ENCODE peak calls at places on chromosome 21, in five cellular contexts. P is CD4-positive, alpha-beta memory T cell; F is breast epithelium; I is heart left ventricle; G is astrocyte. W is an unnamed sample.
A peak's percentile ranks its signal among the peaks of the same experiment; 100 is the strongest.

GRCh38 chr21:21232320-21232719 is 234.1 kb downstream of the NCAM2 start:
- DNase-seq in P (no peak), F (no peak), I (no peak), G (no peak), W (no peak)

GRCh38 chr21:26587621-26588260 is 14.7 kb upstream of the CYYR1 start:
- DNase-seq in P (no peak), F (no peak), I (no peak), G (peak; percentile 57), W (no peak)

GRCh38 chr21:18608226-18608625 is 204.6 kb upstream of the TMPRSS15 start:
- DNase-seq in P (no peak), F (no peak), I (no peak), G (no peak), W (no peak)

GRCh38 chr21:31938330-31939301 is 65.8 kb downstream of the HUNK start:
- DNase-seq in P (no peak), F (no peak), I (no peak), G (no peak), W (no peak)

GRCh38 chr21:29155118-29155932 is 24.9 kb downstream of the MAP3K7CL start:
- DNase-seq in P (no peak), F (peak; percentile 52), I (peak; percentile 82), G (peak; percentile 94), W (peak; percentile 23)

GRCh38 chr21:32334980-32335471 is 36.4 kb downstream of the MRAP start:
- DNase-seq in P (no peak), F (no peak), I (no peak), G (peak; percentile 44), W (no peak)

GRCh38 chr21:44593598-44594405 is 1.5 kb upstream of the KRTAP10-6 start:
- DNase-seq in P (no peak), F (no peak), I (no peak), G (no peak), W (no peak)

GRCh38 chr21:17903029-17903806 is 84.1 kb upstream of the C21orf91 start:
- DNase-seq in P (peak; percentile 54), F (no peak), I (no peak), G (peak; percentile 12), W (no peak)

GRCh38 chr21:17660449-17660848 is 47.7 kb upstream of the BTG3 start:
- DNase-seq in P (no peak), F (no peak), I (no peak), G (peak; percentile 18), W (no peak)

GRCh38 chr21:30033441-30033840 is 93.6 kb upstream of the GRIK1 start:
- DNase-seq in P (no peak), F (no peak), I (no peak), G (no peak), W (no peak)

GRCh38 chr21:17343055-17343454 is 169.8 kb upstream of the CXADR start:
- DNase-seq in P (no peak), F (no peak), I (no peak), G (peak; percentile 2), W (no peak)

GRCh38 chr21:31397939-31398338 is 53.9 kb upstream of the TIAM1 start:
- DNase-seq in P (peak; percentile 52), F (no peak), I (no peak), G (no peak), W (no peak)

GRCh38 chr21:31873275-31873695 is 465 bp downstream of the HUNK start:
- DNase-seq in P (no peak), F (no peak), I (peak; percentile 67), G (no peak), W (no peak)

GRCh38 chr21:18443085-18443484 is 39.5 kb upstream of the TMPRSS15 start:
- DNase-seq in P (no peak), F (no peak), I (no peak), G (no peak), W (no peak)

GRCh38 chr21:24118738-24119470 is 1488.4 kb downstream of the MRPL39 start:
- DNase-seq in P (no peak), F (no peak), I (no peak), G (peak; percentile 52), W (no peak)

GRCh38 chr21:19120591-19120990 is 717.0 kb upstream of the TMPRSS15 start:
- DNase-seq in P (no peak), F (no peak), I (no peak), G (no peak), W (no peak)

GRCh38 chr21:40923361-40923760 is 76.4 kb upstream of the DSCAM start:
- DNase-seq in P (no peak), F (no peak), I (no peak), G (no peak), W (no peak)

GRCh38 chr21:44510508-44511218 is 29.3 kb downstream of the KRTAP10-1 start:
- DNase-seq in P (peak; percentile 83), F (peak; percentile 66), I (peak; percentile 80), G (no peak), W (no peak)

GRCh38 chr21:43303240-43304178 is 123.4 kb downstream of the SIK1 start:
- DNase-seq in P (no peak), F (no peak), I (peak; percentile 50), G (no peak), W (no peak)

GRCh38 chr21:26116456-26117011 is 54.0 kb downstream of the APP start:
- DNase-seq in P (no peak), F (no peak), I (no peak), G (peak; percentile 49), W (no peak)

GRCh38 chr21:31566061-31566460 is 93.4 kb upstream of the SOD1 start:
- DNase-seq in P (no peak), F (no peak), I (no peak), G (no peak), W (no peak)

GRCh38 chr21:40616377-40616704 is 230.6 kb downstream of the DSCAM start:
- DNase-seq in P (no peak), F (no peak), I (no peak), G (no peak), W (no peak)

GRCh38 chr21:26920055-26920454 is 46.8 kb downstream of the ADAMTS5 start:
- DNase-seq in P (no peak), F (no peak), I (no peak), G (no peak), W (no peak)

GRCh38 chr21:38976900-38977299 is 171.2 kb downstream of the ETS2 start:
- DNase-seq in P (no peak), F (no peak), I (no peak), G (no peak), W (no peak)

GRCh38 chr21:32101206-32101763 is 177.6 kb downstream of the MIS18A start:
- DNase-seq in P (no peak), F (no peak), I (no peak), G (no peak), W (no peak)

GRCh38 chr21:18499761-18500376 is 96.3 kb upstream of the TMPRSS15 start:
- DNase-seq in P (peak; percentile 5), F (no peak), I (no peak), G (peak; percentile 16), W (peak; percentile 28)

GRCh38 chr21:32566990-32567389 is 18.3 kb downstream of the TCP10L start:
- DNase-seq in P (no peak), F (no peak), I (no peak), G (no peak), W (no peak)

GRCh38 chr21:33948951-33949444 is 33.4 kb upstream of the ATP5PO start:
- DNase-seq in P (no peak), F (no peak), I (no peak), G (no peak), W (no peak)
- H3K4me1 ChIP-seq in P (peaks cover 87% of the 10 kb centered on the region), F (peaks cover 2% of the 10 kb centered on the region), I (peaks cover 17% of the 10 kb centered on the region), G (peaks cover 17% of the 10 kb centered on the region), W (no peaks in the 10 kb centered on the region)

GRCh38 chr21:45877821-45878469 is 103.6 kb upstream of the COL6A1 start:
- DNase-seq in P (no peak), F (no peak), I (no peak), G (no peak), W (no peak)

GRCh38 chr21:45876381-45877159 is 105.0 kb upstream of the COL6A1 start:
- DNase-seq in P (no peak), F (no peak), I (no peak), G (peak; percentile 4), W (no peak)

GRCh38 chr21:45875881-45876280 is 105.7 kb upstream of the COL6A1 start:
- DNase-seq in P (no peak), F (no peak), I (no peak), G (no peak), W (no peak)

GRCh38 chr21:45875416-45875760 is 106.2 kb upstream of the COL6A1 start:
- DNase-seq in P (no peak), F (no peak), I (no peak), G (no peak), W (no peak)

GRCh38 chr21:45877160-45877438 is 104.5 kb upstream of the COL6A1 start:
- DNase-seq in P (no peak), F (no peak), I (no peak), G (no peak), W (no peak)
- H3K4me1 ChIP-seq in P (peaks cover 20% of the 10 kb centered on the region), F (no peaks in the 10 kb centered on the region), I (no peaks in the 10 kb centered on the region), G (peaks cover 26% of the 10 kb centered on the region), W (no peaks in the 10 kb centered on the region)

GRCh38 chr21:35006248-35006647 is 42.9 kb downstream of the RUNX1 start:
- DNase-seq in P (no peak), F (no peak), I (no peak), G (no peak), W (no peak)

GRCh38 chr21:35005825-35006224 is 43.3 kb downstream of the RUNX1 start:
- DNase-seq in P (no peak), F (no peak), I (no peak), G (no peak), W (no peak)

GRCh38 chr21:35005077-35005476 is 44.0 kb downstream of the RUNX1 start:
- DNase-seq in P (no peak), F (no peak), I (no peak), G (no peak), W (no peak)

GRCh38 chr21:35002879-35003722 is 46.0 kb downstream of the RUNX1 start:
- DNase-seq in P (no peak), F (no peak), I (no peak), G (peak; percentile 96), W (no peak)

DNA sequence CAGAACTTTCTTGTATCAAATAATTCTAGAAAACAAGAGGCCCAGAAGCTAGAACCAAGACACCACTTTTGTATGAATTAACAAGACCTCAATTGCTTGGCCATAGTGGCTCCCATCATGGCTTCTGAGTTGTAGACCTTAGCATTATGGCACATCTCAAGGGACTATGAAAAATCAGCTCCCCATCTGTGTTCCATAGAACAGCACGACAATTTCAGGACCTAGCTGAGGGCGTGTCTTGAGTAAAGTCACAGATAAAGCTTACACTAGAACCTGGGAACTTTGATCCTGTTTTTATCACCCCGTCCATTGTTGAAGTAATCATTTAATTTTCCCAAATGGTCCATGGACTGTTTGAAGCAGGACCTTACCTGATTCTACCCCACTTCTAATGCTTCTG is 44.8 kb downstream of the RUNX1 start:
- DNase-seq in P (no peak), F (no peak), I (no peak), G (no peak), W (no peak)
- H3K4me1 ChIP-seq in P (peaks cover 84% of the 10 kb centered on the region), F (no peaks in the 10 kb centered on the region), I (peaks cover under 1% of the 10 kb centered on the region), G (peaks cover 24% of the 10 kb centered on the region), W (no peaks in the 10 kb centered on the region)

DNA sequence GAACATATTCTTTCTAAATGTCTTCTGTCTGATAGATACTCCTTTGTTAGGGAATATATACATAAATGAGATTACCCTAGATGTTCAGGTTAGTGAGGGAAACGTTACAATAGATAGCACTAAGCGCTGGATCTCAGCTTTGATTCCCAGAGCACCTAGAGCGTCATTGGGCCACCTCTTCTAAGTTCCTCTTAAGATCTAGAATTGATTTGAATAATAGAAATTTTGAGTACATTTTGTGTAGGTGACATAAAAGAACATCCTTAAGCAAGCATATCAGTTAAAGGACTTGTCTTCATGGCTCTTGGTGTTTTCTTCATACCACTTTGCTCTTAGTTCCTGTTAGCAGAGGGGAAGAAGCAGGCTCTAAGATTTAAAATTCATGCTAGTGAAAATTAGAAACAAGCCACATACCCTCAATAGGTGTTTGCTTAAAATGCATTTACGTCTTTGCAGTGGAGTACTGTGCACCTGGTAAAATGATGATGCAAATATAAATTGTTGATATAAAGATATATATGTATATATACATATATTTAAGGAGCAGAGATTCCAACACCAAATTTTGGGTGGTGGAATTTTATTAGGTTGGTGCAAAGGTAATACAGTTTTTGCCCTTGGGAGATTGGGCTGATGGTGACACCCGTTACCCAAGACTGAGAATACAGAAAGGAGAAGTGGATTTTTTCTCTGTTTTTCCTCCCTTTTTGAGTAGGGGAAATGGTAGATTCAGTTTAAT is 47.1 kb downstream of the DYRK1A start:
- DNase-seq in P (no peak), F (no peak), I (no peak), G (no peak), W (no peak)
- H3K4me1 ChIP-seq in P (peaks cover 86% of the 10 kb centered on the region), F (no peaks in the 10 kb centered on the region), I (peaks cover 64% of the 10 kb centered on the region), G (peaks cover 15% of the 10 kb centered on the region), W (peaks cover 41% of the 10 kb centered on the region)